ENCODE peak calls at places on chromosomes 16 and 17, in eight cellular contexts. Z, B, Y, G, M, O, J and L are unnamed samples.
A peak's percentile ranks its signal among the peaks of the same experiment; 100 is the strongest.

GRCh38 chr17:2691069-2691871 is 20.3 kb downstream of the CLUH start:
- DNase-seq in Z (no peak), B (no peak), O (no peak), G (no peak), Y (peak; percentile 44), J (no peak), M (no peak), L (no peak)

GRCh38 chr17:78844301-78845005 is 3.8 kb upstream of the USP36 start:
- DNase-seq in J (no peak), Z (no peak), G (no peak), Y (no peak), M (no peak), B (no peak), O (no peak), L (no peak)

GRCh38 chr17:32120086-32120485 is 22.2 kb upstream of the RHOT1 start:
- DNase-seq in O (no peak), Z (no peak), J (no peak), B (no peak), M (no peak), G (no peak), Y (no peak), L (no peak)

GRCh38 chr17:1830288-1830687 is 483 bp downstream of the RPA1 start:
- DNase-seq in O (peak; percentile 27), M (peak; percentile 8), G (no peak), B (no peak), Z (no peak), Y (no peak), J (peak; percentile 4), L (no peak)

GRCh38 chr17:40074175-40074512 is 11.4 kb downstream of the THRA start:
- DNase-seq in B (no peak), J (no peak), M (no peak), Z (no peak), Y (no peak), G (no peak), O (no peak), L (no peak)

GRCh38 chr17:1035546-1036170 is 38.7 kb downstream of the TIMM22 start:
- DNase-seq in J (no peak), M (no peak), B (no peak), Y (no peak), Z (no peak), G (no peak), O (peak; percentile 52), L (no peak)

GRCh38 chr16:51120289-51121008 is 30.6 kb downstream of the SALL1 start:
- DNase-seq in Y (no peak), O (no peak), Z (no peak), B (no peak), J (no peak), M (no peak), G (no peak), L (no peak)

GRCh38 chr17:12348476-12348875 is 317.2 kb upstream of the MYOCD start:
- DNase-seq in M (peak; percentile 11), Y (no peak), O (no peak), G (no peak), J (no peak), Z (no peak), B (no peak), L (no peak)

GRCh38 chr16:66207864-66208226 is 158.6 kb upstream of the CDH5 start:
- DNase-seq in B (no peak), Y (no peak), O (no peak), J (no peak), G (no peak), M (no peak), Z (no peak), L (no peak)

GRCh38 chr17:37410357-37410756 is 3.7 kb downstream of the TADA2A start:
- DNase-seq in G (no peak), Y (no peak), Z (no peak), J (no peak), O (no peak), B (no peak), M (no peak), L (no peak)

GRCh38 chr17:66290097-66290722 is 12.2 kb upstream of the PRKCA start:
- DNase-seq in G (no peak), M (no peak), J (no peak), B (no peak), Z (no peak), O (peak; percentile 58), Y (no peak), L (no peak)

GRCh38 chr17:65886240-65886639 is 305.7 kb downstream of the CEP112 start:
- DNase-seq in B (no peak), M (peak; percentile 6), Y (no peak), Z (no peak), O (no peak), J (no peak), G (no peak), L (no peak)

GRCh38 chr16:74868501-74868900 is 93.9 kb upstream of the FA2H start:
- DNase-seq in O (no peak), Y (no peak), Z (no peak), M (peak; percentile 18), B (no peak), J (no peak), G (no peak), L (no peak)

GRCh38 chr17:31248986-31249385 is 48.1 kb downstream of the OMG start:
- DNase-seq in Y (no peak), G (no peak), J (no peak), M (peak; percentile 48), B (no peak), O (no peak), Z (no peak), L (no peak)

GRCh38 chr17:265726-266125 is 84.3 kb upstream of the DOC2B start:
- DNase-seq in Z (no peak), Y (no peak), G (no peak), J (no peak), M (no peak), B (no peak), O (no peak), L (no peak)

GRCh38 chr17:75277664-75278071 is 6.6 kb upstream of the MIF4GD start:
- DNase-seq in B (no peak), Y (no peak), J (no peak), G (no peak), M (peak; percentile 57), O (no peak), Z (no peak), L (no peak)

GRCh38 chr16:72291531-72291981 is 119.6 kb upstream of the PMFBP1 start:
- DNase-seq in O (no peak), Z (peak; percentile 94), G (no peak), B (no peak), M (peak; percentile 93), J (peak; percentile 5), Y (peak; percentile 4), L (peak; percentile 46)

GRCh38 chr16:79833559-79833958 is 233.0 kb upstream of the MAF start:
- DNase-seq in M (no peak), O (no peak), B (no peak), Z (no peak), Y (no peak), J (no peak), G (no peak), L (no peak)

GRCh38 chr16:50506543-50506937 is 41.7 kb upstream of the NKD1 start:
- DNase-seq in B (no peak), Z (no peak), M (no peak), G (no peak), O (no peak), Y (no peak), J (no peak), L (no peak)

GRCh38 chr16:27405546-27406451 is 3.8 kb downstream of the IL21R start:
- DNase-seq in M (no peak), G (no peak), B (no peak), Y (no peak), J (no peak), O (no peak), Z (no peak), L (no peak)

GRCh38 chr16:81003610-81004460 is 2.9 kb downstream of the CMC2 start:
- DNase-seq in B (no peak), M (peak; percentile 70), O (no peak), G (no peak), Z (no peak), Y (no peak), J (no peak), L (no peak)

GRCh38 chr17:4038076-4038475 is 73.8 kb upstream of the ATP2A3 start:
- DNase-seq in O (no peak), G (no peak), Y (no peak), Z (no peak), M (no peak), J (no peak), B (no peak), L (no peak)

GRCh38 chr16:3458278-3458851 is 14.9 kb downstream of the NAA60 start:
- DNase-seq in B (no peak), G (no peak), M (peak; percentile 48), Z (no peak), J (peak; percentile 24), O (no peak), Y (no peak), L (no peak)

GRCh38 chr17:14323522-14323981 is 22.7 kb downstream of the HS3ST3B1 start:
- DNase-seq in B (no peak), Y (no peak), G (no peak), M (no peak), O (no peak), Z (no peak), J (no peak), L (no peak)

GRCh38 chr17:30831663-30832437 is at the start of gene ATAD5:
- DNase-seq in Y (peak; percentile 94), Z (peak; percentile 75), B (peak; percentile 87), O (peak; percentile 92), J (peak; percentile 91), G (peak; percentile 90), M (peak; percentile 93), L (peak; percentile 76)

GRCh38 chr17:74730491-74731346 is 6.3 kb upstream of the RAB37 start:
- DNase-seq in O (no peak), Y (no peak), B (no peak), J (no peak), M (no peak), Z (no peak), G (no peak), L (no peak)

GRCh38 chr17:40545660-40546059 is 19.6 kb downstream of the CCR7 start:
- DNase-seq in B (no peak), Y (no peak), Z (no peak), O (no peak), G (no peak), J (no peak), M (no peak), L (no peak)

GRCh38 chr17:55133583-55133982 is 131.2 kb upstream of the HLF start:
- DNase-seq in O (no peak), Z (no peak), G (no peak), J (no peak), B (no peak), Y (no peak), M (no peak), L (no peak)

GRCh38 chr17:64103751-64104364 is 26.1 kb downstream of the ERN1 start:
- DNase-seq in G (no peak), J (peak; percentile 28), O (no peak), Z (no peak), B (no peak), M (peak; percentile 55), Y (no peak), L (no peak)

GRCh38 chr16:29745853-29746345 is at the start of gene C16orf54:
- DNase-seq in J (no peak), M (no peak), Y (no peak), Z (no peak), G (peak; percentile 56), O (no peak), B (no peak), L (no peak)